ENCODE peak calls at places on chromosomes 7 and 10, in five cellular contexts. W is RWPE2, Z is PC-3, P is upper lobe of right lung, D is transverse colon. C is an unnamed sample.

GRCh38 chr7:96187735-96188622 is 133.9 kb downstream of the SLC25A13 start:
- DNase-seq in W (no peak), P (no peak), D (no peak), Z (peak; percentile 17), C (no peak)

GRCh38 chr10:124736491-124737136 is 7.6 kb downstream of the FAM53B start:
- DNase-seq in W (no peak), P (peak; percentile 89), Z (peak; percentile 5), D (peak; percentile 86), C (peak; percentile 56)

GRCh38 chr7:4739528-4739992 is 35.9 kb upstream of the AP5Z1 start:
- DNase-seq in W (no peak), Z (no peak), D (no peak), P (no peak), C (no peak)

GRCh38 chr7:35991511-35992232 is 161.4 kb upstream of the EEPD1 start:
- DNase-seq in Z (no peak), D (no peak), P (no peak), W (no peak), C (no peak)

GRCh38 chr7:17041324-17041723 is 159.5 kb upstream of the AGR3 start:
- DNase-seq in P (no peak), Z (peak; percentile 87), W (no peak), D (no peak), C (peak; percentile 65)

GRCh38 chr10:123585477-123586445 is 80.4 kb upstream of the GPR26 start:
- DNase-seq in D (no peak), Z (no peak), P (no peak), W (no peak), C (no peak)

GRCh38 chr10:76675951-76676587 is 961.5 kb downstream of the KCNMA1 start:
- DNase-seq in W (no peak), Z (peak; percentile 32), D (peak; percentile 13), P (no peak), C (no peak)

GRCh38 chr7:85457911-85458310 is 271.1 kb upstream of the SEMA3D start:
- DNase-seq in W (no peak), D (no peak), P (no peak), Z (no peak), C (no peak)

GRCh38 chr7:86708334-86708733 is 64.6 kb downstream of the GRM3 start:
- DNase-seq in Z (no peak), P (no peak), W (no peak), D (no peak), C (no peak)

GRCh38 chr10:100122780-100123179 is 41.1 kb upstream of the CPN1 start:
- DNase-seq in Z (no peak), P (no peak), D (no peak), W (no peak), C (no peak)

GRCh38 chr7:2195403-2196246 is 37.1 kb downstream of the MAD1L1 start:
- DNase-seq in P (peak; percentile 45), Z (no peak), W (no peak), D (no peak), C (no peak)

GRCh38 chr7:26534649-26535482 is 243.2 kb downstream of the SNX10 start:
- DNase-seq in P (no peak), W (no peak), D (no peak), Z (no peak), C (no peak)

GRCh38 chr7:129376076-129376777 is 58.0 kb upstream of the STRIP2 start:
- DNase-seq in W (no peak), Z (peak; percentile 71), D (peak; percentile 69), P (no peak), C (no peak)

GRCh38 chr10:70806841-70807240 is 8.9 kb upstream of the SGPL1 start:
- DNase-seq in D (no peak), W (no peak), Z (no peak), P (no peak), C (no peak)

GRCh38 chr7:89726548-89726947 is 427.7 kb upstream of the STEAP1 start:
- DNase-seq in D (no peak), W (no peak), Z (no peak), P (no peak), C (no peak)

DNA sequence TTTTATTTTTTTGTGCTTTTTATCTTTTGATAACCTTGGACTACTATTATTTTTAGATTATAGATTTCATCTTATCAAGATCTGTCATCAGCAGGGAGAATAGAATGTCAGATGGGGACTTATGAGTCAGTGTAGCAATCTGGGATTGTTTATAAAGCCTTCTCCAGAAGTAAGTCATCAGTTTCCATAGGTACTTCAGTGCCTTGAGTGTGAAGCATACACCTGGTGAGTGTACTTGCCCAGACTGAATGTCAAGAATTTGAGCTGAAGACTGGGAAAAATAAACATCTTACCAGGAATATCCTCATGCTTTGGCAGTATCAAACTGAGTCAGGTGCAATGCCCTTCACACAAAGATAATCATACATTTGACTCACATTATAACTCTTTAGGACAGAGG is 2.2 kb downstream of the CASD1 start:
- DNase-seq in D (no peak), W (no peak), P (no peak), Z (peak; percentile 75), C (no peak)
- H3K27ac ChIP-seq in D (peak overlapping the region; percentile 96), W (no peak overlapping the region), P (no peak overlapping the region), Z (peak overlapping the region; percentile 80), C (no peak overlapping the region)

DNA sequence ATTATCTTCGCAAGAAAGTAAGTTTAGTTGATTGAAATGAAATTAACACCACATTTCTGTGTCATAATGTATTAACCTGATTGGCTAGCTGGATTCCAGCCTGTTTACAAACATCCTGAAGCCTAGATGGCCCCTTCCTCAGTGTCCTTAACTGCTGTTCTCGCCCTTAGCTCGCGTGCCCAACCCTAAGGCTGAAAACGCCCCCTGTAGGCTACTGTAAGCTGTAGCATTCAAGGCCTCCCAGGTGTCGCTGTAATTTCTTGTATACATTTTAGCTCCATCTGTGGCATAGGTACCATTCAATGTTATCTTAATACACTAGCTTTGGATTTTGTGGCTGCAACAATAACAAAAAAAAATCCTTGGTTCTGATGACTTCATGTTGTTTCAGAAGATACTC is 191.6 kb downstream of the MGMT start:
- DNase-seq in W (no peak), Z (peak; percentile 30), D (no peak), P (no peak), C (no peak)
- TF ChIP-seq CTCF in W (no peak), Z (peak; percentile 62), D (peak; percentile 3), P (peak; percentile 14), C (peak; percentile 17)

DNA sequence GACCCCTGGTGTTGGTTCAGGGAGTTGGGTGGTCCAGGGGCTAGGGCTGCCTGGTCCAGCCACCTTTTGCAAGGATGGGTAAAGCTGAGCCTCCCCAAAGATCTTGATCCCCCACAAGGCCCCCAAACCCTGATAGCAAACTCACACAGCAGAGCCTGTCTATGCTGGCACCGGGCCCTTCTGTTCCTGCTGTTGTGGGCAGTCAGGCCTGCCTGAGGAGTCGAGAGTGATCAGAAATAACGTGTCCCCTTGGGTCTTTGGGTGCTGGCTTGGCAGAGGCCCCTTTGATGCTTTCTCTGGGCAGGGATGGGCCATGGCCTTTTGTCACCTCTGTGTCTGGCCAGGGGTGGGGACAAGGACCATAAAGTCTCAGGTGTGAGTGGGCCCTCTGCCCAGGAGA is 715 bp upstream of the MUC12 start:
- DNase-seq in P (no peak), Z (no peak), D (peak; percentile 25), W (no peak), C (no peak)
- H3K27me3 ChIP-seq in P (peaks cover 55% of the 10 kb centered on the region), Z (peaks cover 20% of the 10 kb centered on the region), D (peaks cover 46% of the 10 kb centered on the region), W (peaks cover 49% of the 10 kb centered on the region), C (peaks cover 49% of the 10 kb centered on the region)

DNA sequence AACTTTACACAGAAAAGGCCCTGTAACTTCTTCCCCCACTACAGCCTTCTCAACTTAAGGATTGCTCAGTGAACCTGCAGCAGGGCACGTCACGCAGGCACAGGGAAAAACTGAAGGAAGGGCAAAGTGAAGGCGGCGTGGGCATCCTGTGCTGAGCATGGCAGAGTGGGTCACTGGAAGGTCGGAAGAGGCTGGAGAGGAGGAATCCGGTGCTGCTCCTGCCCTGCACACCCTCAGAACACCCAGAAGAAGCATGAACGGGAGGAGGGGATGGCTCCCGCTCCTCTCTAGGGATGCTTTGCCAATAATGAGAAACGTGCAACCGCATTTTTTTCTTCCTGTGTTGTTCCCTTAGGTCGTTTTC is 175.2 kb downstream of the TNS3 start:
- DNase-seq in Z (no peak), W (no peak), P (no peak), D (no peak), C (no peak)
- H3K27ac ChIP-seq in Z (no peak overlapping the region), W (peak overlapping the region; percentile 32), P (peak overlapping the region; percentile 73), D (peak overlapping the region; percentile 80), C (peak overlapping the region; percentile 11)

GRCh38 chr10:68790476-68790875 is 36.9 kb upstream of the STOX1 start:
- DNase-seq in Z (no peak), W (no peak), D (no peak), P (no peak), C (no peak)

GRCh38 chr10:68787813-68788212 is 39.5 kb upstream of the STOX1 start:
- DNase-seq in P (no peak), Z (no peak), W (no peak), D (no peak), C (no peak)

GRCh38 chr10:68796609-68797008 is 30.7 kb upstream of the STOX1 start:
- DNase-seq in Z (peak; percentile 25), P (no peak), D (no peak), W (no peak), C (no peak)

GRCh38 chr10:68795886-68796532 is 31.3 kb upstream of the STOX1 start:
- DNase-seq in D (no peak), P (no peak), Z (no peak), W (no peak), C (no peak)

GRCh38 chr10:68792115-68792514 is 35.2 kb upstream of the STOX1 start:
- DNase-seq in Z (peak; percentile 48), D (no peak), P (no peak), W (no peak), C (no peak)
- TF ChIP-seq CTCF in Z (peak; percentile 68), D (no peak), P (peak; percentile 19), W (peak; percentile 42), C (peak; percentile 26)

DNA sequence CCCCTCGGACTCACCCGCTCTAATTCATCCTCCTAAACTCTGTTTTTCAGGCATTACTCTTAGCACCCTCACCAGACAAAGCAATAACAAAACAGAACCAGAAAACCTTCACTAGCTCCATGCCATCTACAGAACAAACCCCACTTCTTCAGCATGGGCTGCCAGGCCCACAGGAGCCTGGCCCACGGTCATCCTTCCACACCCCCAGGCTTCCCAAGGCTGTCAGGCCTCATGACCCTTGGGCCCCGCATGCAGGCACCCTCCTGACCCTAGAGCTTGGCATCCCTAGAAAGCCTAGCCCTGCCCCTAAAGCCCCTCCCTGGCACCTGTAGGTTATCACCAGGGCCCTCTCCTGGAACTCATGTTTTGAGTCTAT is 59.6 kb downstream of the PRKAG2 start:
- DNase-seq in Z (no peak), W (no peak), D (no peak), P (no peak), C (no peak)
- H3K27me3 ChIP-seq in Z (no peaks in the 10 kb centered on the region), W (no peaks in the 10 kb centered on the region), D (no peaks in the 10 kb centered on the region), P (no peaks in the 10 kb centered on the region), C (peaks cover 60% of the 10 kb centered on the region)